ENCODE peak calls at places on chromosomes 5 and 9, in five cellular contexts. W is heart left ventricle, X is astrocyte, A is neural crest cell, O is pancreas. L is an unnamed sample.

GRCh38 chr5:151239237-151239861 is 13.6 kb upstream of the GM2A start:
- DNase-seq in W (peak), X (no peak), A (peak), O (peak), L (peak)

GRCh38 chr5:39052141-39052540 is 22.1 kb downstream of the RICTOR start:
- DNase-seq in O (no peak), X (no peak), A (no peak), W (no peak), L (no peak)

GRCh38 chr5:84487963-84488362 is 103.3 kb upstream of the EDIL3 start:
- DNase-seq in X (peak), A (no peak), O (no peak), W (no peak), L (no peak)

GRCh38 chr5:68216737-68217231 is 1.2 kb downstream of the PIK3R1 start:
- DNase-seq in X (peak), W (no peak), O (no peak), A (no peak), L (no peak)

GRCh38 chr5:122942164-122942914 is 94.2 kb downstream of the PPIC start:
- DNase-seq in A (no peak), O (no peak), X (peak), W (no peak), L (no peak)

GRCh38 chr9:89362647-89363310 is 44.5 kb downstream of the SECISBP2 start:
- DNase-seq in W (no peak), A (no peak), X (no peak), O (no peak), L (no peak)

GRCh38 chr5:171906703-171907590 is 99.5 kb downstream of the FBXW11 start:
- DNase-seq in X (no peak), A (no peak), O (no peak), W (no peak), L (peak)

GRCh38 chr9:76023715-76024195 is 133.3 kb downstream of the PCSK5 start:
- DNase-seq in O (no peak), X (peak), A (no peak), W (no peak), L (peak)

GRCh38 chr9:135251331-135251761 is 163.9 kb downstream of the OLFM1 start:
- DNase-seq in O (no peak), A (no peak), W (peak), X (no peak), L (no peak)

GRCh38 chr5:2701592-2701991 is 49.9 kb downstream of the IRX2 start:
- DNase-seq in A (no peak), W (no peak), X (no peak), O (no peak), L (no peak)

GRCh38 chr5:79333852-79334557 is 98.1 kb downstream of the JMY start:
- DNase-seq in W (no peak), O (no peak), X (no peak), A (no peak), L (no peak)

GRCh38 chr5:1726956-1727355 is 72.7 kb downstream of the MRPL36 start:
- DNase-seq in X (no peak), W (no peak), O (no peak), A (no peak), L (no peak)

GRCh38 chr5:54703091-54703490 is 185.5 kb downstream of the SNX18 start:
- DNase-seq in A (no peak), O (no peak), X (peak), W (peak), L (no peak)

GRCh38 chr5:113447651-113448050 is 12.9 kb upstream of the TSSK1B start:
- DNase-seq in X (no peak), O (no peak), A (peak), W (no peak), L (no peak)

GRCh38 chr9:38039090-38039906 is 29.7 kb downstream of the SHB start:
- DNase-seq in W (peak), X (no peak), A (peak), O (no peak), L (no peak)

GRCh38 chr9:14441976-14442651 is 128.2 kb upstream of the NFIB start:
- DNase-seq in X (no peak), A (peak), O (no peak), W (no peak), L (no peak)

GRCh38 chr9:138119202-138120027 is 241.8 kb downstream of the CACNA1B start:
- DNase-seq in O (no peak), A (no peak), X (no peak), W (peak), L (no peak)

GRCh38 chr9:107284636-107285035 is 1.6 kb downstream of the RAD23B start:
- DNase-seq in A (no peak), W (no peak), O (no peak), X (no peak), L (no peak)

GRCh38 chr9:70085241-70085640 is 41.6 kb downstream of the MAMDC2 start:
- DNase-seq in O (no peak), A (peak), W (no peak), X (peak), L (no peak)

GRCh38 chr5:110851357-110851756 is 112.5 kb downstream of the SLC25A46 start:
- DNase-seq in O (no peak), A (no peak), W (no peak), X (peak), L (no peak)

GRCh38 chr5:56783261-56783660 is 32.1 kb upstream of the MAP3K1 start:
- DNase-seq in A (no peak), W (no peak), X (no peak), O (no peak), L (no peak)

GRCh38 chr5:59182722-59183121 is 599.8 kb downstream of the RAB3C start:
- DNase-seq in A (no peak), X (no peak), W (no peak), O (no peak), L (no peak)
- TF ChIP-seq CTCF in A (no peak), X (no peak), W (no peak), O (no peak), L (no peak)

DNA sequence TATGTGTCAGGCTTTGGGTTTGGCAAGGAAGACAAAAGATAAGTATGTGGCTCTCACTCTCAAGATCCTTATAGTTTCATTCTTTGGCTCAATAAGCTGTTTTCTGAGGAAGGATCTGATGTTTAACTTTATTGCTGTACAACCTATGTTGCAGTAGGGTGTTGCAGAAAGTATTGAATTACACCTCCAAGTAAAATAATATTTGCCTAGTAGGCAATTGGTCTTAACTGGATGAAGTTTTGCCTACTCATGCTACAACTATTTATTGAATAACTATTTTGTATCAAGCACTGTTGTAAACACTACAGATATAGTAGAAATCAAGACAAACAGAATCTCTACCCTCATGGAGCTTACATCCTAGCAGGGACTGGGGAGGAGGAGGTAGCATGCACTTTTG is 169.7 kb downstream of the TAF11L14 start:
- DNase-seq in O (no peak), X (no peak), W (no peak), A (no peak), L (no peak)
- TF ChIP-seq CTCF in O (no peak), X (no peak), W (no peak), A (no peak), L (no peak)

GRCh38 chr5:138095100-138095907 is 11.5 kb downstream of the WNT8A start:
- DNase-seq in W (no peak), X (no peak), O (no peak), A (no peak), L (no peak)

GRCh38 chr5:138096363-138096762 is 12.5 kb downstream of the WNT8A start:
- DNase-seq in W (no peak), X (peak), A (no peak), O (no peak), L (no peak)

GRCh38 chr5:138093036-138093435 is 9.2 kb downstream of the WNT8A start:
- DNase-seq in O (no peak), X (no peak), W (no peak), A (no peak), L (no peak)

GRCh38 chr5:138092301-138092700 is 8.5 kb downstream of the WNT8A start:
- DNase-seq in W (no peak), O (no peak), A (no peak), X (no peak), L (no peak)

GRCh38 chr5:138091685-138092084 is 7.9 kb downstream of the WNT8A start:
- DNase-seq in A (no peak), X (no peak), W (no peak), O (no peak), L (no peak)
- TF ChIP-seq CTCF in A (no peak), X (no peak), W (no peak), O (no peak), L (no peak)

GRCh38 chr5:175658299-175659145 is 651 bp downstream of the HRH2 start:
- DNase-seq in O (no peak), A (peak), X (no peak), W (peak), L (peak)
- TF ChIP-seq CTCF in O (no peak), A (no peak), X (no peak), W (no peak), L (no peak)

GRCh38 chr9:13270734-13271133 is 8.8 kb downstream of the MPDZ start:
- DNase-seq in X (no peak), W (no peak), O (no peak), A (no peak), L (no peak)

GRCh38 chr9:13268469-13268868 is 11.0 kb downstream of the MPDZ start:
- DNase-seq in O (no peak), W (no peak), A (no peak), X (peak), L (no peak)

GRCh38 chr9:13266172-13266571 is 13.3 kb downstream of the MPDZ start:
- DNase-seq in W (no peak), X (peak), O (no peak), A (no peak), L (no peak)

GRCh38 chr9:13267743-13268142 is 11.7 kb downstream of the MPDZ start:
- DNase-seq in X (peak), W (no peak), O (no peak), A (no peak), L (no peak)

GRCh38 chr9:13269589-13270452 is 9.7 kb downstream of the MPDZ start:
- DNase-seq in O (no peak), W (no peak), X (no peak), A (no peak), L (no peak)
- TF ChIP-seq CTCF in O (no peak), W (no peak), X (no peak), A (no peak), L (no peak)

GRCh38 chr5:108146222-108146621 is 235.7 kb downstream of the FBXL17 start:
- DNase-seq in X (no peak), O (no peak), W (no peak), A (no peak), L (no peak)

GRCh38 chr5:108144332-108144731 is 237.6 kb downstream of the FBXL17 start:
- DNase-seq in A (no peak), W (no peak), O (no peak), X (no peak), L (no peak)

GRCh38 chr5:108149369-108149768 is 232.5 kb downstream of the FBXL17 start:
- DNase-seq in W (no peak), X (no peak), A (no peak), O (no peak), L (no peak)

GRCh38 chr5:108143581-108143980 is 238.3 kb downstream of the FBXL17 start:
- DNase-seq in A (no peak), W (no peak), O (no peak), X (peak), L (no peak)

GRCh38 chr5:108148715-108149139 is 233.2 kb downstream of the FBXL17 start:
- DNase-seq in O (no peak), X (peak), A (no peak), W (no peak), L (no peak)
- TF ChIP-seq CTCF in O (no peak), X (peak), A (peak), W (peak), L (peak)

GRCh38 chr5:169196059-169196458 is 104.9 kb downstream of the SLIT3 start:
- DNase-seq in X (no peak), O (no peak), W (no peak), A (no peak), L (no peak)

GRCh38 chr5:169200086-169200778 is 100.7 kb downstream of the SLIT3 start:
- DNase-seq in W (no peak), X (no peak), O (no peak), A (no peak), L (no peak)

GRCh38 chr5:169195601-169196000 is 105.3 kb downstream of the SLIT3 start:
- DNase-seq in W (no peak), O (no peak), X (no peak), A (no peak), L (no peak)

GRCh38 chr5:169201597-169201996 is 99.3 kb downstream of the SLIT3 start:
- DNase-seq in W (no peak), O (no peak), X (no peak), A (no peak), L (no peak)

GRCh38 chr5:169197343-169197742 is 103.6 kb downstream of the SLIT3 start:
- DNase-seq in O (peak), A (no peak), W (no peak), X (no peak), L (no peak)
- TF ChIP-seq CTCF in O (no peak), A (no peak), W (peak), X (no peak), L (no peak)

GRCh38 chr5:138575194-138576015 is at the start of gene HSPA9:
- DNase-seq in O (peak), W (peak), X (peak), A (peak), L (peak)
- TF ChIP-seq CTCF in O (no peak), W (no peak), X (no peak), A (peak), L (no peak)

DNA sequence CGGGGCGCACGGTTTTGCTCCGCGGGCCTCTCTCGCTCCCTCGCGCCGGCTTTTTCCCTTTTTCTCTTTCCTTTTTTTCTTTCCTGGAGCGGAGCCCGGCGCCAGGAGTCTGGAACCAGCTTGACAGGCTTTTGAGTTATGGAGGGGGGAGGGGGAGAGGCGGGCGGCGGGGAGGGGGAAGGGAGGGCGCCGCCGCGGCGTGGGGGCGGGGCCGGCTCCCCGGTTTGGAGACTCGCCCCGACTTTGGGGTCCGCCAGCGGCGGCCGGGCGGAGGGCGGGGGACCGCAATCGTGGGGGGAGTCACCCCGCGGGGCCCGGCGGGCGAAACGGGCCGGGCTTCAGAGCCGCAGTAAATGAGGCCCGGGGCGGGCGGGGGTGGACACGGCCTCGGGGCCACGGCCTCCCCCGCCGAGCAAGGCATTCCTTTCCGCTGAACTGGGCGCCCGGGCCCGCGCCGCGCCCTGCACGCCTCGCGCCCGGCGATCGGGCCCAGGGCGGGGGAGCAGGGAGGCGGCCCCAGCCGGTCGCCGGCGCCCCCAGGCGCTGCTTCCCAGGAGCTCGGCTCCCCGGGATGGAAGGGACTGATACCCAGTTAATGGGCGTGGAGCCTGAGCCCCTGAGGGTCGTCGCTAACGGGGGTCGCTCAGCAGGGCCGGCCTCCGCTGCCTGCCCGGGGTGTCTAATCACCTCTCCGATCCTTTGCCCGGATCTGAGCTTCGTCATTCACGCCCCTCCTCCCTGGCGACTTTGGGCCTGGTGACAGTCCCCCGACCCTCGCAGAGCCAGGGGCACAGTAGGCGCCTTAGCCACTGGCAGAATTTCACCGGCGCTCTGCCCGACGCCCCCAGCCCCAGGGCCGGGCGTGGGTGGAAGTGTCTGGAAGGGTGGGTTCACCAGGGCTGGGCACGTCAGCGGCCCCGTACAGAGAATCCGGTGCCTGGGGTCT is 138.1 kb downstream of the C9orf50 start:
- DNase-seq in W (peak), A (peak), O (peak), X (peak), L (peak)
- TF ChIP-seq CTCF in W (no peak), A (no peak), O (no peak), X (no peak), L (no peak)

L was measured in activated CD8-positive, alpha-beta T cell treated with anti-CD3 and anti-CD28 coated beads for 36 hours.